ENCODE peak calls at places on chromosome 1, in eight cellular contexts. E, U, B, L, C, Y, O and K are unnamed samples.
A peak's percentile ranks its signal among the peaks of the same experiment; 100 is the strongest.

GRCh38 chr1:63545780-63546179 is 22.5 kb downstream of the EFCAB7 start:
- DNase-seq in O (peak; percentile 34), Y (peak; percentile 39), E (no peak), L (no peak), C (no peak), U (no peak), B (peak; percentile 27), K (no peak)

GRCh38 chr1:65063025-65063424 is 85.0 kb upstream of the AK4 start:
- DNase-seq in O (no peak), U (no peak), Y (no peak), L (no peak), B (no peak), E (no peak), C (no peak), K (no peak)

GRCh38 chr1:57058652-57059501 is 93.1 kb upstream of the C8B start:
- DNase-seq in C (no peak), O (no peak), U (no peak), Y (no peak), B (no peak), E (no peak), L (no peak), K (no peak)

GRCh38 chr1:12124693-12125421 is 41.9 kb upstream of the TNFRSF1B start:
- DNase-seq in U (no peak), E (peak; percentile 45), O (peak; percentile 74), Y (peak; percentile 85), L (no peak), C (peak; percentile 77), B (peak; percentile 42), K (peak; percentile 35)

GRCh38 chr1:28578696-28579218 is 13.3 kb upstream of the RAB42 start:
- DNase-seq in E (no peak), U (no peak), B (no peak), Y (no peak), O (no peak), L (no peak), C (no peak), K (no peak)

GRCh38 chr1:67540733-67541125 is 110.5 kb upstream of the SERBP1 start:
- DNase-seq in U (no peak), O (no peak), E (no peak), C (no peak), B (no peak), Y (no peak), L (no peak), K (no peak)

GRCh38 chr1:226786550-226786949 is 47.5 kb upstream of the ITPKB start:
- DNase-seq in E (no peak), C (no peak), U (no peak), B (no peak), Y (no peak), O (no peak), L (no peak), K (no peak)

GRCh38 chr1:24507423-24507804 is 4.8 kb downstream of the RCAN3 start:
- DNase-seq in O (no peak), Y (no peak), E (no peak), B (no peak), L (no peak), U (no peak), C (no peak), K (no peak)

GRCh38 chr1:161838362-161838761 is 72.2 kb downstream of the ATF6 start:
- DNase-seq in C (no peak), L (no peak), B (no peak), O (no peak), U (no peak), Y (no peak), E (no peak), K (no peak)

GRCh38 chr1:52502789-52503188 is 50.1 kb downstream of the TUT4 start:
- DNase-seq in L (no peak), Y (peak; percentile 1), U (no peak), C (no peak), B (no peak), O (peak; percentile 9), E (no peak), K (no peak)

GRCh38 chr1:10980841-10981727 is 31.4 kb upstream of the TARDBP start:
- DNase-seq in Y (peak; percentile 33), C (peak; percentile 26), U (no peak), B (no peak), E (no peak), L (no peak), O (peak; percentile 41), K (peak; percentile 30)

GRCh38 chr1:10975567-10976326 is 36.7 kb upstream of the TARDBP start:
- DNase-seq in Y (peak; percentile 44), L (peak; percentile 61), E (no peak), C (no peak), B (peak; percentile 82), U (no peak), O (peak; percentile 77), K (peak; percentile 87)

GRCh38 chr1:10978719-10979118 is 33.7 kb upstream of the TARDBP start:
- DNase-seq in U (no peak), B (no peak), O (no peak), L (no peak), E (no peak), C (no peak), Y (no peak), K (no peak)

GRCh38 chr1:10979483-10979920 is 33.0 kb upstream of the TARDBP start:
- DNase-seq in Y (peak; percentile 21), L (no peak), O (no peak), C (no peak), E (peak; percentile 16), B (no peak), U (no peak), K (no peak)

GRCh38 chr1:10980094-10980577 is 32.3 kb upstream of the TARDBP start:
- DNase-seq in Y (peak; percentile 62), O (peak; percentile 86), L (peak; percentile 25), C (peak; percentile 79), U (peak; percentile 89), E (peak; percentile 34), B (peak; percentile 55), K (peak; percentile 71)
- TF ChIP-seq CTCF in Y (peak; percentile 36), O (peak; percentile 22), L (peak; percentile 38), C (no peak), U (no peak), E (peak; percentile 27), B (peak; percentile 56), K (peak; percentile 53)

DNA sequence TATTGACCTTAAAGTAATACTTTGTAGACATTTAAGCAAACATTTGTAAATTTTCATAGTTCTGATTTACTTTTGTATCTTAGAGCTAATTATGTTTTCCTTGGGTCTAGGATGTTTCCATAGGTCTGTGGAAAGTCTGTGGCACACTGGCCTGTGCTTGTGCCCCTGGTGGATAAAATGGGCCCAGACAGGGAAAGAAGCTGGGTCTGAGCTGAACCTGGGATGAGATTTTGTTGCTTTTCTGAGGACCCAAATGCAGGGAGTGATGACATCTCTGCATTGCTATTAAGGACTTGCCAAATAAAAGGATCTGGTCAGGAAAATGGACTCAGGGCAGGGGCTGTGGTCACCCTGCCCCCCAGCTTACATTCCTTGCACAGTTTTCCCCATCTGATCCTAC is 41.8 kb downstream of the C1orf21 start:
- DNase-seq in U (no peak), C (no peak), E (no peak), L (no peak), O (no peak), B (no peak), Y (no peak), K (no peak)
- TF ChIP-seq CTCF in U (no peak), C (no peak), E (no peak), L (no peak), O (no peak), B (no peak), Y (no peak), K (no peak)

GRCh38 chr1:36415661-36416346 is 18.1 kb upstream of the LSM10 start:
- DNase-seq in O (no peak), C (no peak), B (no peak), E (no peak), L (no peak), U (no peak), Y (no peak), K (no peak)

GRCh38 chr1:36408479-36408878 is 10.8 kb upstream of the LSM10 start:
- DNase-seq in Y (peak; percentile 50), B (no peak), O (peak; percentile 11), L (no peak), C (no peak), U (no peak), E (no peak), K (no peak)

GRCh38 chr1:36406440-36406839 is 8.7 kb upstream of the LSM10 start:
- DNase-seq in E (no peak), L (no peak), Y (no peak), B (no peak), O (no peak), U (no peak), C (no peak), K (no peak)

GRCh38 chr1:36414384-36414783 is 16.7 kb upstream of the LSM10 start:
- DNase-seq in B (no peak), U (no peak), L (no peak), C (no peak), Y (no peak), O (no peak), E (no peak), K (no peak)

DNA sequence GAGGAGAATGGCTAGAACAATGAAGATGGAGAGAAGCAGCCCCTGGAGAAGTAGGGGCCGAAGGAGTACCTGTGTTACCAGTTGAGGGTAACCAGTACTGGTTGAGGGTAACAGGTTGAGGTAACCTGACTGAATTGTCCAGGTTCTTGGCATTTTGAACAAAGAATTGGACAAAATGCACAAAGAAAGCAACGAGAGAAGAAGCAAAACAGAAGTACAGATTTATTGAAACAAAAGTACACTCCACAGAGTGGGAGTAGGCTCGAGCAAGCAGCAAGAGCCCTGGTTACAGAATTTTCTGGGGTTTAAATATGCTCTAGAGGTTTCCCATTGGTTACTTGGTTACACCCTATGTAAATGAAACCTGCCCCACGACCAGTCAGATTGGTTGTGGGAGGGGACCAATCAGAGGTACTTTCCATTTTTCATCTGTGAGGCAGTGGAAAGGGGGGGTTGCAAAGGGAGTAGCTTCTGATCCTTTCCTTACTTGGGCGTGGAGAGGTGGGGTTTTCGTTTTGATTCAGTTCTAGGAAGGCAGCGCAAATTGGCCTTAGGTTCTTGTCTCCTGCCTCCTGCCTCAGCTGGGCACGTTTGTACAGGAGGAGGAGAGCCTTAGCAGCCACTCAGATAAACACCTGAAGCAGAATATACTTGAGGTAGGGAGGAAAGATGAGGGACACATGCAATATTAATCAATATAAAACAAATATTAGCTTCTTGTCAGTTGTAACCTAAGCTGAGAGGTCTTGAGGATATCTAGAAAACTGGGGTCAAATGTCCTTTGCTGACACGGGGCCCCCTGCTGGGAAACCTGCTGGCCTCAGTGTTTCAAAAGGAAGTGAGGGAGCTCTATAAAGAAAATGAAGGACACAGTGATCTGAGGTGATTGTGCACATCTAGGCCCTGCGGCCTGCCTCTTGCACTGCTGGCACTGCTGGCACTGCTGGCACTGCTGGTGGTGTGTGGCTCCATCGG is 14.3 kb upstream of the LSM10 start:
- DNase-seq in B (no peak), O (peak; percentile 70), E (no peak), C (no peak), L (no peak), U (no peak), Y (peak; percentile 49), K (no peak)
- TF ChIP-seq CTCF in B (no peak), O (no peak), E (no peak), C (no peak), L (no peak), U (no peak), Y (no peak), K (no peak)

GRCh38 chr1:92310185-92310597 is 11.3 kb downstream of the RPAP2 start:
- DNase-seq in E (no peak), O (peak; percentile 37), Y (peak; percentile 60), L (no peak), B (peak; percentile 50), C (no peak), U (no peak), K (no peak)
- TF ChIP-seq CTCF in E (peak; percentile 25), O (peak; percentile 63), Y (peak; percentile 61), L (peak; percentile 38), B (peak; percentile 73), C (peak; percentile 44), U (no peak), K (peak; percentile 49)